ENCODE peak calls at places on chromosomes 7 and 10, in eight cellular contexts. M is mammary epithelial cell, Q is DMS53, V is body of pancreas, P is hepatocyte, X is prostate gland, T is ovary, B is tibial artery. U is an unnamed sample.

GRCh38 chr7:157797361-157797760 is 460.6 kb downstream of the DNAJB6 start:
- DNase-seq in B (no peak), X (no peak), P (no peak), Q (no peak), T (no peak), V (no peak), M (no peak), U (no peak)

GRCh38 chr10:22590115-22590514 is 124.3 kb downstream of the PIP4K2A start:
- DNase-seq in M (no peak), V (no peak), T (no peak), X (no peak), B (no peak), P (no peak), Q (no peak), U (no peak)

GRCh38 chr10:131888186-131888604 is 12.6 kb upstream of the PPP2R2D start:
- DNase-seq in T (no peak), B (no peak), Q (no peak), P (peak; percentile 2), V (no peak), X (no peak), M (peak; percentile 99), U (no peak)

GRCh38 chr10:105797234-105797890 is 1156.3 kb downstream of the SORCS3 start:
- DNase-seq in X (no peak), P (peak; percentile 62), Q (peak; percentile 60), B (no peak), V (peak; percentile 9), T (no peak), M (peak; percentile 48), U (no peak)

GRCh38 chr7:47520408-47520807 is 61.5 kb downstream of the TNS3 start:
- DNase-seq in P (no peak), V (peak; percentile 68), T (peak; percentile 65), M (no peak), Q (no peak), B (peak; percentile 92), X (no peak), U (no peak)

GRCh38 chr10:29039091-29039490 is 249.8 kb upstream of the LYZL1 start:
- DNase-seq in Q (no peak), M (no peak), X (no peak), B (no peak), V (no peak), T (no peak), P (no peak), U (no peak)

GRCh38 chr10:19918800-19919199 is 102.6 kb downstream of the PLXDC2 start:
- DNase-seq in M (peak; percentile 90), V (no peak), B (no peak), X (no peak), P (peak; percentile 19), Q (peak; percentile 68), T (no peak), U (no peak)

GRCh38 chr10:22491931-22492615 is 146.8 kb downstream of the SPAG6 start:
- DNase-seq in Q (no peak), X (no peak), T (no peak), M (no peak), B (no peak), P (no peak), V (no peak), U (no peak)

GRCh38 chr10:92789067-92789466 is 59.3 kb upstream of the EXOC6 start:
- DNase-seq in T (no peak), V (no peak), B (no peak), X (no peak), P (no peak), M (no peak), Q (no peak), U (no peak)

GRCh38 chr10:60777696-60778213 is 523 bp upstream of the CDK1 start:
- DNase-seq in Q (peak; percentile 31), P (no peak), V (no peak), B (no peak), M (no peak), X (no peak), T (no peak), U (no peak)

GRCh38 chr10:53379951-53380350 is 607.4 kb upstream of the MBL2 start:
- DNase-seq in M (no peak), B (no peak), Q (peak; percentile 44), P (peak; percentile 46), T (no peak), V (no peak), X (no peak), U (no peak)